ENCODE peak calls at places on chromosomes 5 and 9, in five cellular contexts. Y is NCI-H1694, Z is GM13977, B is HTR-8/SVneo, M is iris pigment epithelial cell. A is an unnamed sample.

GRCh38 chr5:151295138-151295537 is 8.4 kb downstream of the SLC36A3 start:
- DNase-seq in Y (no peak), Z (no peak), B (no peak), M (no peak), A (no peak)

GRCh38 chr5:119379096-119379495 is 23.3 kb downstream of the TNFAIP8 start:
- DNase-seq in Y (no peak), Z (no peak), B (no peak), M (no peak), A (no peak)

GRCh38 chr9:134351777-134352176 is 25.5 kb downstream of the RXRA start:
- DNase-seq in Y (no peak), Z (no peak), B (no peak), M (no peak), A (no peak)

GRCh38 chr5:74355041-74355440 is 285.5 kb downstream of the ENC1 start:
- DNase-seq in Y (no peak), Z (no peak), B (no peak), M (no peak), A (no peak)

GRCh38 chr9:137311971-137312851 is 10.1 kb upstream of the NRARP start:
- DNase-seq in Y (no peak), Z (no peak), B (no peak), M (no peak), A (no peak)

GRCh38 chr9:123011878-123012528 is 21.5 kb upstream of the GPR21 start:
- DNase-seq in Y (no peak), Z (no peak), B (no peak), M (peak), A (no peak)

GRCh38 chr9:36864491-36865410 is 169.3 kb downstream of the PAX5 start:
- DNase-seq in Y (no peak), Z (no peak), B (no peak), M (no peak), A (no peak)

GRCh38 chr5:131622633-131623032 is 12.4 kb downstream of the RAPGEF6 start:
- DNase-seq in Y (no peak), Z (no peak), B (no peak), M (peak), A (no peak)

GRCh38 chr9:121498150-121498486 is 1.5 kb downstream of the GGTA1 start:
- DNase-seq in Y (peak), Z (peak), B (peak), M (peak), A (peak)

GRCh38 chr9:104838958-104839357 is 75.0 kb downstream of the NIPSNAP3B start:
- DNase-seq in Y (no peak), Z (no peak), B (no peak), M (no peak), A (no peak)

GRCh38 chr9:132857601-132858342 is 20.3 kb downstream of the AK8 start:
- DNase-seq in Y (no peak), Z (no peak), B (no peak), M (peak), A (no peak)

GRCh38 chr9:130623466-130623865 is 40.9 kb upstream of the PRDM12 start:
- DNase-seq in Y (no peak), Z (no peak), B (no peak), M (no peak), A (no peak)

GRCh38 chr5:153965102-153965645 is 73.5 kb downstream of the FAM114A2 start:
- DNase-seq in Y (peak), Z (peak), B (peak), M (peak), A (peak)

GRCh38 chr9:134210511-134210907 is 46.1 kb upstream of the RNU6ATAC start:
- DNase-seq in Y (no peak), Z (no peak), B (no peak), M (no peak), A (no peak)

GRCh38 chr5:75524071-75524470 is 12.4 kb downstream of the POLK start:
- DNase-seq in Y (no peak), Z (peak), B (no peak), M (peak), A (no peak)

GRCh38 chr9:137069508-137070071 is 767 bp downstream of the SAPCD2 start:
- DNase-seq in Y (no peak), Z (no peak), B (no peak), M (no peak), A (no peak)

GRCh38 chr9:132793606-132794580 is 84.2 kb downstream of the AK8 start:
- DNase-seq in Y (no peak), Z (no peak), B (no peak), M (no peak), A (no peak)

GRCh38 chr5:143229426-143229895 is 174.0 kb downstream of the NR3C1 start:
- DNase-seq in Y (peak), Z (no peak), B (no peak), M (no peak), A (peak)

GRCh38 chr9:136347472-136348256 is 15.9 kb downstream of the DNLZ start:
- DNase-seq in Y (no peak), Z (no peak), B (no peak), M (no peak), A (no peak)

GRCh38 chr9:6150483-6150882 is 65.1 kb upstream of the IL33 start:
- DNase-seq in Y (no peak), Z (no peak), B (no peak), M (no peak), A (no peak)

GRCh38 chr5:72378636-72379289 is 58.6 kb downstream of the PTCD2 start:
- DNase-seq in Y (peak), Z (no peak), B (peak), M (peak), A (no peak)

GRCh38 chr5:30752015-30752414 is 441.5 kb upstream of the CDH6 start:
- DNase-seq in Y (no peak), Z (no peak), B (no peak), M (peak), A (no peak)

GRCh38 chr5:38843665-38844064 is 2.1 kb upstream of the OSMR start:
- DNase-seq in Y (no peak), Z (no peak), B (no peak), M (peak), A (no peak)

GRCh38 chr5:153964201-153965101 is 74.3 kb downstream of the FAM114A2 start:
- DNase-seq in Y (no peak), Z (no peak), B (no peak), M (no peak), A (no peak)